ENCODE peak calls at places on chromosomes 3 and 15, in seven cellular contexts. W is neural crest cell, G is sciatic nerve, Z is left ventricle myocardium inferior, Q is HepG2, O is IMR-90, X is NCI-H1048. M is an unnamed sample.

GRCh38 chr3:45590822-45591546 is 3.6 kb upstream of the LIMD1 start:
- DNase-seq in W (no peak), G (no peak), Z (no peak), Q (no peak), O (no peak), X (no peak), M (no peak)

GRCh38 chr3:128294999-128295468 is 141.8 kb downstream of the EEFSEC start:
- DNase-seq in W (no peak), G (no peak), Z (no peak), Q (no peak), O (no peak), X (no peak), M (peak)

GRCh38 chr3:16288664-16289063 is 23.7 kb downstream of the OXNAD1 start:
- DNase-seq in W (no peak), G (no peak), Z (peak), Q (no peak), O (no peak), X (no peak), M (no peak)

GRCh38 chr15:101264911-101265641 is 12.2 kb downstream of the SELENOS start:
- DNase-seq in W (no peak), G (peak), Z (no peak), Q (no peak), O (no peak), X (no peak), M (no peak)

GRCh38 chr3:119643528-119643927 is 16.9 kb downstream of the POPDC2 start:
- DNase-seq in W (no peak), G (no peak), Z (no peak), Q (no peak), O (peak), X (no peak), M (no peak)

GRCh38 chr15:38563723-38564519 is 693 bp downstream of the RASGRP1 start:
- DNase-seq in W (peak), G (peak), Z (peak), Q (no peak), O (peak), X (no peak), M (no peak)

GRCh38 chr3:144235489-144235888 is 263.9 kb downstream of the DIPK2A start:
- DNase-seq in W (no peak), G (no peak), Z (no peak), Q (no peak), O (no peak), X (no peak), M (no peak)

GRCh38 chr3:188365978-188366698 is 212.2 kb downstream of the LPP start:
- DNase-seq in W (no peak), G (no peak), Z (no peak), Q (no peak), O (peak), X (no peak), M (no peak)

GRCh38 chr3:99720985-99721632 is 82.7 kb downstream of the COL8A1 start:
- DNase-seq in W (no peak), G (no peak), Z (peak), Q (no peak), O (peak), X (no peak), M (no peak)

GRCh38 chr15:94324835-94325767 is 93.7 kb downstream of the MCTP2 start:
- DNase-seq in W (no peak), G (no peak), Z (no peak), Q (no peak), O (no peak), X (no peak), M (no peak)

GRCh38 chr3:186815490-186815889 is 9.2 kb upstream of the RFC4 start:
- DNase-seq in W (no peak), G (no peak), Z (no peak), Q (no peak), O (peak), X (no peak), M (no peak)

GRCh38 chr15:52109559-52110451 is 2.8 kb downstream of the BCL2L10 start:
- DNase-seq in W (no peak), G (no peak), Z (no peak), Q (no peak), O (no peak), X (no peak), M (no peak)

GRCh38 chr3:149227591-149228268 is 6.1 kb upstream of the CP start:
- DNase-seq in W (no peak), G (no peak), Z (no peak), Q (no peak), O (peak), X (no peak), M (no peak)

GRCh38 chr3:13543251-13543650 is 5.7 kb upstream of the FBLN2 start:
- DNase-seq in W (no peak), G (peak), Z (peak), Q (no peak), O (peak), X (no peak), M (peak)

GRCh38 chr15:25849431-25849921 is 13.7 kb downstream of the ATP10A start:
- DNase-seq in W (no peak), G (no peak), Z (no peak), Q (no peak), O (peak), X (no peak), M (no peak)

GRCh38 chr15:93072440-93073394 is 16.3 kb downstream of the RGMA start:
- DNase-seq in W (peak), G (peak), Z (peak), Q (peak), O (peak), X (peak), M (peak)

GRCh38 chr3:129604942-129605592 is 1.4 kb downstream of the PLXND1 start:
- DNase-seq in W (peak), G (no peak), Z (no peak), Q (no peak), O (no peak), X (no peak), M (no peak)

GRCh38 chr3:117193390-117193789 is 483.8 kb downstream of the TUSC7 start:
- DNase-seq in W (no peak), G (no peak), Z (no peak), Q (no peak), O (no peak), X (no peak), M (no peak)

GRCh38 chr3:27312044-27312668 is 57.0 kb downstream of the NEK10 start:
- DNase-seq in W (no peak), G (no peak), Z (no peak), Q (peak), O (peak), X (peak), M (no peak)

GRCh38 chr3:172581757-172582166 is 58.5 kb upstream of the TNFSF10 start:
- DNase-seq in W (no peak), G (no peak), Z (no peak), Q (no peak), O (no peak), X (no peak), M (no peak)

GRCh38 chr3:28317438-28318022 is 31.0 kb upstream of the ZCWPW2 start:
- DNase-seq in W (peak), G (no peak), Z (no peak), Q (peak), O (peak), X (peak), M (no peak)

GRCh38 chr3:45473841-45474240 is 85.5 kb downstream of the LARS2 start:
- DNase-seq in W (no peak), G (no peak), Z (no peak), Q (no peak), O (peak), X (no peak), M (no peak)

GRCh38 chr3:72523409-72524172 is 324.7 kb downstream of the SHQ1 start:
- DNase-seq in W (no peak), G (no peak), Z (peak), Q (no peak), O (no peak), X (no peak), M (no peak)

GRCh38 chr3:123489400-123490004 is 40.6 kb upstream of the ADCY5 start:
- DNase-seq in W (peak), G (peak), Z (peak), Q (peak), O (peak), X (peak), M (no peak)

GRCh38 chr3:197599089-197599765 is 43.5 kb upstream of the BDH1 start:
- DNase-seq in W (peak), G (peak), Z (peak), Q (peak), O (peak), X (no peak), M (no peak)

GRCh38 chr3:48507256-48508061 is 3.5 kb upstream of the SHISA5 start:
- DNase-seq in W (peak), G (no peak), Z (peak), Q (peak), O (peak), X (no peak), M (no peak)

GRCh38 chr15:90552162-90552928 is 22.6 kb downstream of the CRTC3 start:
- DNase-seq in W (no peak), G (no peak), Z (no peak), Q (no peak), O (peak), X (no peak), M (no peak)

GRCh38 chr15:78808550-78808949 is 2.7 kb downstream of the ADAMTS7 start:
- DNase-seq in W (no peak), G (no peak), Z (peak), Q (peak), O (peak), X (no peak), M (no peak)

GRCh38 chr3:55690746-55691540 is 203.8 kb upstream of the WNT5A start:
- DNase-seq in W (no peak), G (no peak), Z (no peak), Q (no peak), O (no peak), X (no peak), M (no peak)

GRCh38 chr15:80999623-81000036 is 1.1 kb upstream of the TLNRD1 start:
- DNase-seq in W (no peak), G (no peak), Z (no peak), Q (no peak), O (no peak), X (no peak), M (no peak)

GRCh38 chr15:95208988-95209387 is 977.6 kb downstream of the MCTP2 start:
- DNase-seq in W (no peak), G (no peak), Z (no peak), Q (no peak), O (peak), X (no peak), M (no peak)

GRCh38 chr15:23504003-23504402 is 57.0 kb upstream of the GOLGA6L2 start:
- DNase-seq in W (no peak), G (no peak), Z (no peak), Q (no peak), O (no peak), X (no peak), M (no peak)

GRCh38 chr3:42751609-42752008 is 21.4 kb downstream of the CCDC13 start:
- DNase-seq in W (no peak), G (no peak), Z (no peak), Q (no peak), O (no peak), X (no peak), M (no peak)

GRCh38 chr3:173943264-173943663 is 545.7 kb downstream of the NLGN1 start:
- DNase-seq in W (no peak), G (no peak), Z (no peak), Q (no peak), O (no peak), X (no peak), M (no peak)

GRCh38 chr3:38343797-38344594 is 2.6 kb upstream of the XYLB start:
- DNase-seq in W (no peak), G (no peak), Z (no peak), Q (no peak), O (no peak), X (no peak), M (no peak)